ENCODE peak calls at places on chromosomes 13 and 19, in six cellular contexts. W is NCI-H2081; G is nucleus accumbens; T is CD8-positive, alpha-beta T cell; L is CD4-positive, alpha-beta T cell; A is mesendoderm. N is an unnamed sample.

GRCh38 chr13:110201114-110201513 is 105.8 kb downstream of the COL4A1 start:
- DNase-seq in L (no peak), W (no peak), G (no peak), A (no peak), T (no peak), N (no peak)

GRCh38 chr13:85099245-85099644 is 700.0 kb downstream of the SLITRK6 start:
- DNase-seq in T (no peak), G (no peak), A (no peak), L (no peak), W (no peak), N (no peak)

GRCh38 chr13:92175330-92175729 is 776.9 kb downstream of the GPC5 start:
- DNase-seq in A (peak), T (no peak), L (no peak), G (no peak), W (peak), N (no peak)

GRCh38 chr19:50803633-50804419 is 13.6 kb downstream of the ACP4 start:
- DNase-seq in T (peak), A (no peak), W (peak), G (no peak), L (peak), N (no peak)

GRCh38 chr19:8552810-8553209 is 24.4 kb downstream of the MYO1F start:
- DNase-seq in A (peak), L (no peak), T (no peak), W (peak), G (no peak), N (no peak)

GRCh38 chr19:17318966-17319365 is 9.6 kb downstream of the DDA1 start:
- DNase-seq in G (no peak), L (no peak), W (no peak), A (no peak), T (no peak), N (no peak)

GRCh38 chr19:4578552-4579248 is 19.2 kb upstream of the SEMA6B start:
- DNase-seq in L (no peak), T (no peak), A (no peak), W (no peak), G (no peak), N (no peak)

GRCh38 chr19:3743486-3743885 is 18.0 kb downstream of the APBA3 start:
- DNase-seq in A (peak), W (no peak), G (no peak), T (no peak), L (no peak), N (no peak)

GRCh38 chr19:23283925-23284324 is 33.7 kb upstream of the ZNF724 start:
- DNase-seq in T (peak), A (peak), W (peak), L (peak), G (no peak), N (no peak)

GRCh38 chr13:56869671-56870070 is 271.0 kb upstream of the PRR20A start:
- DNase-seq in G (no peak), T (no peak), W (no peak), A (no peak), L (no peak), N (no peak)

GRCh38 chr13:84645196-84646071 is 763.2 kb upstream of the SLITRK1 start:
- DNase-seq in T (no peak), A (peak), W (peak), L (no peak), G (no peak), N (no peak)

GRCh38 chr13:47396915-47397314 is 500.1 kb upstream of the HTR2A start:
- DNase-seq in L (no peak), W (no peak), G (no peak), A (peak), T (no peak), N (no peak)

GRCh38 chr13:82115391-82115790 is 1766.9 kb downstream of the SLITRK1 start:
- DNase-seq in T (no peak), L (no peak), W (no peak), G (no peak), A (no peak), N (no peak)

GRCh38 chr19:19342086-19343015 is 21.7 kb downstream of the MAU2 start:
- DNase-seq in T (no peak), G (no peak), W (peak), A (peak), L (no peak), N (no peak)

GRCh38 chr19:34664168-34664567 is 12.8 kb downstream of the SCGB2B2 start:
- DNase-seq in A (no peak), G (no peak), L (no peak), W (no peak), T (no peak), N (no peak)

GRCh38 chr13:25493930-25494707 is 122.3 kb downstream of the ATP8A2 start:
- DNase-seq in L (no peak), G (no peak), W (peak), A (peak), T (no peak), N (no peak)